ENCODE peak calls at places on chromosomes 12 and 14, in ten cellular contexts. One of them, this sample, is unnamed.

GRCh38 chr14:52266179-52266578 is 1.3 kb upstream of the PTGDR start:
- DNase-seq in upper lobe of right lung: no peak
- DNase-seq in MM.1S: no peak
- DNase-seq in WERI-Rb-1: no peak
- DNase-seq in endodermal cell: no peak
- DNase-seq in fibroblast of mammary gland: peak; percentile 98
- DNase-seq in CD4-positive, alpha-beta memory T cell: no peak
- DNase-seq in GM12865: no peak
- DNase-seq in AG09309: peak; percentile 56
- DNase-seq in HFF-Myc: no peak
- DNase-seq in this sample: no peak

GRCh38 chr12:105622220-105622619 is 291.7 kb downstream of the C12orf75 start:
- DNase-seq in endodermal cell: no peak
- DNase-seq in WERI-Rb-1: no peak
- DNase-seq in AG09309: no peak
- DNase-seq in GM12865: no peak
- DNase-seq in HFF-Myc: no peak
- DNase-seq in upper lobe of right lung: no peak
- DNase-seq in MM.1S: no peak
- DNase-seq in fibroblast of mammary gland: no peak
- DNase-seq in CD4-positive, alpha-beta memory T cell: no peak
- DNase-seq in this sample: no peak

GRCh38 chr14:88825078-88825458 is 617 bp downstream of the TTC8 start:
- DNase-seq in HFF-Myc: no peak
- DNase-seq in fibroblast of mammary gland: peak; percentile 35
- DNase-seq in MM.1S: no peak
- DNase-seq in AG09309: no peak
- DNase-seq in endodermal cell: no peak
- DNase-seq in upper lobe of right lung: no peak
- DNase-seq in CD4-positive, alpha-beta memory T cell: no peak
- DNase-seq in WERI-Rb-1: no peak
- DNase-seq in GM12865: no peak
- DNase-seq in this sample: no peak

GRCh38 chr12:113130457-113131135 is 5.0 kb downstream of the RASAL1 start:
- DNase-seq in GM12865: no peak
- DNase-seq in upper lobe of right lung: no peak
- DNase-seq in CD4-positive, alpha-beta memory T cell: no peak
- DNase-seq in HFF-Myc: no peak
- DNase-seq in WERI-Rb-1: peak; percentile 50
- DNase-seq in fibroblast of mammary gland: no peak
- DNase-seq in endodermal cell: peak; percentile 93
- DNase-seq in MM.1S: no peak
- DNase-seq in AG09309: no peak
- DNase-seq in this sample: no peak

GRCh38 chr14:63045612-63046320 is 508 bp upstream of the KCNH5 start:
- DNase-seq in HFF-Myc: no peak
- DNase-seq in GM12865: no peak
- DNase-seq in AG09309: no peak
- DNase-seq in MM.1S: peak; percentile 30
- DNase-seq in CD4-positive, alpha-beta memory T cell: no peak
- DNase-seq in endodermal cell: peak; percentile 96
- DNase-seq in upper lobe of right lung: peak; percentile 65
- DNase-seq in fibroblast of mammary gland: peak; percentile 21
- DNase-seq in WERI-Rb-1: peak; percentile 86
- DNase-seq in this sample: no peak

GRCh38 chr12:2256453-2256852 is 203.7 kb downstream of the CACNA1C start:
- DNase-seq in CD4-positive, alpha-beta memory T cell: no peak
- DNase-seq in WERI-Rb-1: no peak
- DNase-seq in GM12865: no peak
- DNase-seq in endodermal cell: no peak
- DNase-seq in fibroblast of mammary gland: peak; percentile 81
- DNase-seq in MM.1S: no peak
- DNase-seq in AG09309: peak; percentile 75
- DNase-seq in upper lobe of right lung: no peak
- DNase-seq in HFF-Myc: no peak
- DNase-seq in this sample: no peak

GRCh38 chr12:119841433-119842210 is 35.5 kb downstream of the CIT start:
- DNase-seq in MM.1S: no peak
- DNase-seq in fibroblast of mammary gland: peak; percentile 20
- DNase-seq in upper lobe of right lung: no peak
- DNase-seq in GM12865: no peak
- DNase-seq in endodermal cell: no peak
- DNase-seq in CD4-positive, alpha-beta memory T cell: no peak
- DNase-seq in AG09309: no peak
- DNase-seq in HFF-Myc: no peak
- DNase-seq in WERI-Rb-1: no peak
- DNase-seq in this sample: no peak

GRCh38 chr14:91935621-91936020 is 11.9 kb downstream of the FBLN5 start:
- DNase-seq in CD4-positive, alpha-beta memory T cell: no peak
- DNase-seq in GM12865: no peak
- DNase-seq in AG09309: no peak
- DNase-seq in HFF-Myc: no peak
- DNase-seq in fibroblast of mammary gland: no peak
- DNase-seq in WERI-Rb-1: no peak
- DNase-seq in endodermal cell: no peak
- DNase-seq in MM.1S: no peak
- DNase-seq in upper lobe of right lung: no peak
- DNase-seq in this sample: no peak

GRCh38 chr12:118361889-118362288 is 10.8 kb downstream of the TAOK3 start:
- DNase-seq in WERI-Rb-1: no peak
- DNase-seq in GM12865: no peak
- DNase-seq in MM.1S: no peak
- DNase-seq in fibroblast of mammary gland: no peak
- DNase-seq in upper lobe of right lung: no peak
- DNase-seq in endodermal cell: no peak
- DNase-seq in HFF-Myc: no peak
- DNase-seq in AG09309: no peak
- DNase-seq in CD4-positive, alpha-beta memory T cell: no peak
- DNase-seq in this sample: no peak

DNA sequence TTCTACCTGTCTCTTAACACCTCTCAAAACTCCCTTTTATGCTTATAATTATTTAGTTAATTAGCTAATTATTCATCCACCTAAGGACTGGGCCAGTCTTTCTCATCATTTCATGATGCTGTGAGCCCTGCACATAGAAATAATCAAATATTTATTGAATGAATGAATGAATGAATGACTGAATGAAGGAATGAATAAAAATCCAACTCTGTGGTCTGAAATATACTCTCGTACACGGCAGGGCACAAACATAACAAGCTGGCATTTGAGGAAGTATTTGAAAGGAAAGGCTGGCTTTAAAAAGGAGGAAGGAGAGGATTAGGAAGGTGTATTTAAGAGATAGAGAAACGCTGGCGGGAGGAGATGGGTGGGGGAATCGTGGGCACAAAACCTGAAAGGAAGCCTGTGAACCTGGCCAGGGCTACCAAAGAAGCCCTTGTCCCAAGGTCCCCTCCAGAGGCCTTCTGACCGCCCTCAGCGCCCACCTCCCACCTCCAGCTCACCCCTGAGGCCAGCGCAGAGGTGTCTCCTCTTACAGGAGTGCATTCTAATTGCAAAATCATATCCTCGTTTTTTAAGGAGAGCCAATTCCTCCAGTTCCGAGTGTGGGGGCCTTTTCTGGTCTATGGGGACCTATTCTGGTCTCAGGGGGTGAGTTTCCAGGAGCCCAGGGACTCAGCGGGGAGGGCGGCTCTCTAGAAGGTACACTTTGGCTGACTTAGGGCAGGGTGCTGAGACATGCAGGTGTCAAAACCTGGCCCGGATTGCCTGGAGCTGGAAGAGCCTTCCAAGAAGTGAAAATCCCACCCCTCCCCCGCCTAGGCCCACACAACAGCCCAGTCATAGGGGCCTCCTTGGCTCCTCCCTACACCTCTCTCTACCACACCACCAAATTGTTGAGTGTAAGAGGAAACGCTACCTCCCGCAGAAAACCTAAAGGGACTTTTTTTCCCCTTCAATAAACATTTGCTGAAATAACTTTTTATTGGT is 8.7 kb upstream of the JDP2 start:
- DNase-seq in fibroblast of mammary gland: no peak
- DNase-seq in WERI-Rb-1: peak; percentile 84
- DNase-seq in GM12865: peak; percentile 62
- DNase-seq in AG09309: no peak
- DNase-seq in upper lobe of right lung: peak; percentile 75
- DNase-seq in endodermal cell: peak; percentile 95
- DNase-seq in HFF-Myc: no peak
- DNase-seq in CD4-positive, alpha-beta memory T cell: no peak
- DNase-seq in MM.1S: no peak
- DNase-seq in this sample: peak; percentile 24
- H3K4me3 ChIP-seq in fibroblast of mammary gland: no peak overlapping the region
- H3K4me3 ChIP-seq in WERI-Rb-1: peak overlapping the region; percentile 52
- H3K4me3 ChIP-seq in GM12865: no peak overlapping the region
- H3K4me3 ChIP-seq in AG09309: no peak overlapping the region
- H3K4me3 ChIP-seq in upper lobe of right lung: no peak overlapping the region
- H3K4me3 ChIP-seq in endodermal cell: peak overlapping the region; percentile 75
- H3K4me3 ChIP-seq in HFF-Myc: no peak overlapping the region
- H3K4me3 ChIP-seq in CD4-positive, alpha-beta memory T cell: no peak overlapping the region
- H3K4me3 ChIP-seq in MM.1S: no peak overlapping the region
- H3K4me3 ChIP-seq in this sample: no peak overlapping the region

DNA sequence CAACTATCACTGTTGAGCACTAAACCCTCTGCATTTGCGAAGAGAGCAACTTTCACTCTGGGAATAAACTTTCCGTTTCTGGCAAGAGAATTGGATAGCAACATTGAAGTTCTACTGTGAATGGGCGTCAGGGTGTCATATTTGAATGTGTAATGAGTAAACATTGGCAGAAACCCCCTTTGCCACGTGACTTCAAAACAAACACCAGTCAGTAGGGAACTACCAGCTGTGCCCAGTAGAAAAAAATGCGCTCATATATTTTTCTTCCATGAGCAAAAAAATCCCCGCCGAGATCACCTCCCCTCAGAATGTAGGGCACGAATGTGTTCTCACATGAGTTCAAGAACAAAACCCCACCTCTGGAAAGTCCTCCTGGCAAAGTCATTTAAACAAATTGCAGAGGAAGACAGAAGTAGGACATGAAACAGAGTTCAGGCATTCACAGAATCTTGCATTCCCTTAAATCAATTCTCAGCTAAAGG is 80.6 kb downstream of the BTG1 start:
- DNase-seq in endodermal cell: no peak
- DNase-seq in GM12865: peak; percentile 84
- DNase-seq in fibroblast of mammary gland: peak; percentile 49
- DNase-seq in upper lobe of right lung: no peak
- DNase-seq in WERI-Rb-1: no peak
- DNase-seq in AG09309: no peak
- DNase-seq in MM.1S: peak; percentile 46
- DNase-seq in CD4-positive, alpha-beta memory T cell: peak; percentile 90
- DNase-seq in HFF-Myc: no peak
- DNase-seq in this sample: no peak
- H3K4me3 ChIP-seq in endodermal cell: no peak overlapping the region
- H3K4me3 ChIP-seq in GM12865: peak overlapping the region; percentile 7
- H3K4me3 ChIP-seq in fibroblast of mammary gland: no peak overlapping the region
- H3K4me3 ChIP-seq in upper lobe of right lung: peak overlapping the region; percentile 27
- H3K4me3 ChIP-seq in WERI-Rb-1: no peak overlapping the region
- H3K4me3 ChIP-seq in AG09309: no peak overlapping the region
- H3K4me3 ChIP-seq in MM.1S: no peak overlapping the region
- H3K4me3 ChIP-seq in CD4-positive, alpha-beta memory T cell: no peak overlapping the region
- H3K4me3 ChIP-seq in HFF-Myc: no peak overlapping the region
- H3K4me3 ChIP-seq in this sample: no peak overlapping the region

GRCh38 chr12:80714055-80714454 is 2.7 kb upstream of the MYF5 start:
- DNase-seq in GM12865: no peak
- DNase-seq in WERI-Rb-1: no peak
- DNase-seq in CD4-positive, alpha-beta memory T cell: no peak
- DNase-seq in fibroblast of mammary gland: peak; percentile 10
- DNase-seq in endodermal cell: peak; percentile 89
- DNase-seq in AG09309: no peak
- DNase-seq in MM.1S: no peak
- DNase-seq in upper lobe of right lung: no peak
- DNase-seq in HFF-Myc: no peak
- DNase-seq in this sample: no peak
- H3K4me3 ChIP-seq in GM12865: no peak overlapping the region
- H3K4me3 ChIP-seq in WERI-Rb-1: no peak overlapping the region
- H3K4me3 ChIP-seq in CD4-positive, alpha-beta memory T cell: no peak overlapping the region
- H3K4me3 ChIP-seq in fibroblast of mammary gland: no peak overlapping the region
- H3K4me3 ChIP-seq in endodermal cell: peak overlapping the region; percentile 62
- H3K4me3 ChIP-seq in AG09309: peak overlapping the region; percentile 10
- H3K4me3 ChIP-seq in MM.1S: no peak overlapping the region
- H3K4me3 ChIP-seq in upper lobe of right lung: no peak overlapping the region
- H3K4me3 ChIP-seq in HFF-Myc: peak overlapping the region; percentile 8
- H3K4me3 ChIP-seq in this sample: no peak overlapping the region

GRCh38 chr12:52026267-52026666 is 19.5 kb downstream of the TAMALIN start:
- DNase-seq in MM.1S: no peak
- DNase-seq in GM12865: no peak
- DNase-seq in AG09309: no peak
- DNase-seq in WERI-Rb-1: no peak
- DNase-seq in fibroblast of mammary gland: no peak
- DNase-seq in CD4-positive, alpha-beta memory T cell: no peak
- DNase-seq in upper lobe of right lung: no peak
- DNase-seq in HFF-Myc: no peak
- DNase-seq in endodermal cell: no peak
- DNase-seq in this sample: no peak

GRCh38 chr12:52027085-52027843 is 20.5 kb downstream of the TAMALIN start:
- DNase-seq in MM.1S: no peak
- DNase-seq in AG09309: no peak
- DNase-seq in HFF-Myc: no peak
- DNase-seq in fibroblast of mammary gland: no peak
- DNase-seq in WERI-Rb-1: no peak
- DNase-seq in endodermal cell: peak; percentile 65
- DNase-seq in GM12865: no peak
- DNase-seq in upper lobe of right lung: no peak
- DNase-seq in CD4-positive, alpha-beta memory T cell: no peak
- DNase-seq in this sample: no peak

GRCh38 chr12:52023976-52024688 is 17.4 kb downstream of the TAMALIN start:
- DNase-seq in HFF-Myc: no peak
- DNase-seq in endodermal cell: no peak
- DNase-seq in fibroblast of mammary gland: no peak
- DNase-seq in WERI-Rb-1: no peak
- DNase-seq in AG09309: no peak
- DNase-seq in CD4-positive, alpha-beta memory T cell: peak; percentile 66
- DNase-seq in upper lobe of right lung: no peak
- DNase-seq in MM.1S: no peak
- DNase-seq in GM12865: no peak
- DNase-seq in this sample: no peak

GRCh38 chr12:52023182-52023975 is 16.6 kb downstream of the TAMALIN start:
- DNase-seq in MM.1S: peak; percentile 81
- DNase-seq in HFF-Myc: no peak
- DNase-seq in GM12865: peak; percentile 87
- DNase-seq in endodermal cell: peak; percentile 98
- DNase-seq in CD4-positive, alpha-beta memory T cell: peak; percentile 94
- DNase-seq in fibroblast of mammary gland: peak; percentile 48
- DNase-seq in AG09309: no peak
- DNase-seq in upper lobe of right lung: peak; percentile 95
- DNase-seq in WERI-Rb-1: peak; percentile 92
- DNase-seq in this sample: peak; percentile 72

GRCh38 chr12:52025301-52026172 is 18.8 kb downstream of the TAMALIN start:
- DNase-seq in HFF-Myc: no peak
- DNase-seq in AG09309: no peak
- DNase-seq in endodermal cell: peak; percentile 97
- DNase-seq in GM12865: peak; percentile 86
- DNase-seq in CD4-positive, alpha-beta memory T cell: peak; percentile 86
- DNase-seq in WERI-Rb-1: peak; percentile 82
- DNase-seq in fibroblast of mammary gland: peak; percentile 79
- DNase-seq in MM.1S: peak; percentile 79
- DNase-seq in upper lobe of right lung: peak; percentile 84
- DNase-seq in this sample: peak; percentile 87
- H3K4me3 ChIP-seq in HFF-Myc: peak overlapping the region; percentile 21
- H3K4me3 ChIP-seq in AG09309: peak overlapping the region; percentile 36
- H3K4me3 ChIP-seq in endodermal cell: peak overlapping the region; percentile 79
- H3K4me3 ChIP-seq in GM12865: peak overlapping the region; percentile 38
- H3K4me3 ChIP-seq in CD4-positive, alpha-beta memory T cell: peak overlapping the region; percentile 44
- H3K4me3 ChIP-seq in WERI-Rb-1: peak overlapping the region; percentile 48
- H3K4me3 ChIP-seq in fibroblast of mammary gland: peak overlapping the region; percentile 42
- H3K4me3 ChIP-seq in MM.1S: peak overlapping the region; percentile 64
- H3K4me3 ChIP-seq in upper lobe of right lung: peak overlapping the region; percentile 48
- H3K4me3 ChIP-seq in this sample: peak overlapping the region; percentile 62

GRCh38 chr14:34895277-34895676 is 20.1 kb upstream of the BAZ1A start:
- DNase-seq in GM12865: no peak
- DNase-seq in fibroblast of mammary gland: no peak
- DNase-seq in upper lobe of right lung: no peak
- DNase-seq in MM.1S: no peak
- DNase-seq in CD4-positive, alpha-beta memory T cell: no peak
- DNase-seq in AG09309: no peak
- DNase-seq in HFF-Myc: no peak
- DNase-seq in endodermal cell: no peak
- DNase-seq in WERI-Rb-1: no peak
- DNase-seq in this sample: no peak
- H3K4me3 ChIP-seq in GM12865: no peak overlapping the region
- H3K4me3 ChIP-seq in fibroblast of mammary gland: no peak overlapping the region
- H3K4me3 ChIP-seq in upper lobe of right lung: no peak overlapping the region
- H3K4me3 ChIP-seq in MM.1S: no peak overlapping the region
- H3K4me3 ChIP-seq in CD4-positive, alpha-beta memory T cell: no peak overlapping the region
- H3K4me3 ChIP-seq in AG09309: no peak overlapping the region
- H3K4me3 ChIP-seq in HFF-Myc: no peak overlapping the region
- H3K4me3 ChIP-seq in endodermal cell: no peak overlapping the region
- H3K4me3 ChIP-seq in WERI-Rb-1: no peak overlapping the region
- H3K4me3 ChIP-seq in this sample: no peak overlapping the region

This sample was measured in Jurkat, Clone E6-1.